ENCODE peak calls at places on chromosomes 2 and 18, in ten cellular contexts. One of them, this sample, is unnamed. For H3K4me1, the result is how much of the 10 kb centered on the place peaks cover.

GRCh38 chr2:103959174-103960125 is 894.5 kb upstream of the POU3F3 start:
- DNase-seq in A549: peak
- DNase-seq in heart right ventricle: no peak
- DNase-seq in GM12878: no peak
- DNase-seq in right cardiac atrium: peak
- DNase-seq in A673: peak
- DNase-seq in IMR-90: no peak
- DNase-seq in fibroblast of lung: peak
- DNase-seq in esophagus squamous epithelium: peak
- DNase-seq in mucosa of descending colon: peak
- DNase-seq in this sample: no peak

GRCh38 chr2:219056176-219056895 is 4.4 kb downstream of the IHH start:
- DNase-seq in esophagus squamous epithelium: no peak
- DNase-seq in right cardiac atrium: no peak
- DNase-seq in GM12878: no peak
- DNase-seq in A549: no peak
- DNase-seq in IMR-90: no peak
- DNase-seq in fibroblast of lung: no peak
- DNase-seq in mucosa of descending colon: no peak
- DNase-seq in heart right ventricle: no peak
- DNase-seq in A673: no peak
- DNase-seq in this sample: no peak

GRCh38 chr2:145546091-145546490 is 1026.2 kb upstream of the ZEB2 start:
- DNase-seq in A673: peak
- DNase-seq in GM12878: no peak
- DNase-seq in esophagus squamous epithelium: no peak
- DNase-seq in mucosa of descending colon: peak
- DNase-seq in heart right ventricle: no peak
- DNase-seq in A549: no peak
- DNase-seq in IMR-90: peak
- DNase-seq in right cardiac atrium: no peak
- DNase-seq in fibroblast of lung: peak
- DNase-seq in this sample: no peak

GRCh38 chr18:1361931-1362330 is 457.3 kb downstream of the ADCYAP1 start:
- DNase-seq in IMR-90: no peak
- DNase-seq in right cardiac atrium: no peak
- DNase-seq in heart right ventricle: no peak
- DNase-seq in A549: no peak
- DNase-seq in A673: no peak
- DNase-seq in mucosa of descending colon: no peak
- DNase-seq in fibroblast of lung: no peak
- DNase-seq in esophagus squamous epithelium: no peak
- DNase-seq in GM12878: no peak
- DNase-seq in this sample: no peak

GRCh38 chr18:32566960-32567359 is 96.3 kb upstream of the GAREM1 start:
- DNase-seq in GM12878: no peak
- DNase-seq in fibroblast of lung: no peak
- DNase-seq in esophagus squamous epithelium: no peak
- DNase-seq in right cardiac atrium: no peak
- DNase-seq in IMR-90: no peak
- DNase-seq in mucosa of descending colon: no peak
- DNase-seq in A673: no peak
- DNase-seq in heart right ventricle: no peak
- DNase-seq in A549: no peak
- DNase-seq in this sample: no peak

GRCh38 chr18:23237524-23238151 is 102.4 kb downstream of the CABLES1 start:
- DNase-seq in right cardiac atrium: peak
- DNase-seq in mucosa of descending colon: peak
- DNase-seq in A673: no peak
- DNase-seq in fibroblast of lung: peak
- DNase-seq in GM12878: peak
- DNase-seq in IMR-90: peak
- DNase-seq in A549: no peak
- DNase-seq in esophagus squamous epithelium: no peak
- DNase-seq in heart right ventricle: peak
- DNase-seq in this sample: peak

GRCh38 chr2:64625352-64626145 is 28.2 kb downstream of the SERTAD2 start:
- DNase-seq in IMR-90: no peak
- DNase-seq in A673: no peak
- DNase-seq in heart right ventricle: no peak
- DNase-seq in esophagus squamous epithelium: no peak
- DNase-seq in fibroblast of lung: no peak
- DNase-seq in mucosa of descending colon: no peak
- DNase-seq in right cardiac atrium: no peak
- DNase-seq in GM12878: no peak
- DNase-seq in A549: no peak
- DNase-seq in this sample: no peak

GRCh38 chr18:31721596-31721995 is 37.2 kb upstream of the B4GALT6 start:
- DNase-seq in mucosa of descending colon: no peak
- DNase-seq in esophagus squamous epithelium: no peak
- DNase-seq in A549: no peak
- DNase-seq in A673: no peak
- DNase-seq in heart right ventricle: no peak
- DNase-seq in IMR-90: no peak
- DNase-seq in right cardiac atrium: no peak
- DNase-seq in GM12878: no peak
- DNase-seq in fibroblast of lung: peak
- DNase-seq in this sample: no peak

GRCh38 chr2:30927561-30928075 is 120.4 kb upstream of the CAPN13 start:
- DNase-seq in mucosa of descending colon: no peak
- DNase-seq in heart right ventricle: no peak
- DNase-seq in fibroblast of lung: no peak
- DNase-seq in right cardiac atrium: no peak
- DNase-seq in IMR-90: no peak
- DNase-seq in A549: no peak
- DNase-seq in GM12878: no peak
- DNase-seq in esophagus squamous epithelium: no peak
- DNase-seq in A673: no peak
- DNase-seq in this sample: no peak

DNA sequence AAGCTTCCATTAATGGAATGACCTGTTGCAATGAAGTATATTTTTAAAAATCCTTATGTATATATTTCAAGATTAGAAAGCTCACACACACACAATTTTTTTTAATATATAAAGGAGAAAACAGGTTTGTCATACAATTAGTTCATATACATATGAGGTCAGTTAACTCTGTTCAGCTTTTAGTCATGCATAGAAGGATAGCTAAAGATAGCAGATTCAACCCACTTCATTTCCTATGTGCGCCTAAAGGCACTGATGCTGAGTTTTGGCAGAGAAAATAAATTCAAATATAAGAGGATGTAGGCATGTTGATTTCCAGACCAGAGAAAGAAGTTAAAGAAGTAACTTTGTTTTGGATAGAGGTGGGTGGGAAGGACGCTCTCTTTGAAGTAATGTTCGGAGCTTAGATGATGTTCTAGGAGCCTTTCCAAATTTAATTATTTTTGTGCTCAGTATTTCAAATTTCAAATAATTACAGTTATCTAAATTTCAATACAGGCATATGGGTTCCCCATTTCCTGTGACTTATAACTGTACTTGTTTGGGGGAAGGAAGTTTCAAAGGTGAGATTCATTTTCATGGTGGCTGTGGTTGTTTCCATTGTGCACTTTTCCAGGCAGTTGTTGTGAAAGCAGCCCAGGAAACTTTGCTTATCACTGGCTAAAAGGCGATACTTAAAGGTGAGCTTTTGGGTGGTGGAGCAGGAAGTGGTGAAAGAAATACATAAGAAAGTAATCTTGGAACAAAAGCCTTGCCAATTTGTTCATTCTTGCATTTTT is 523.4 kb upstream of the FANCL start:
- DNase-seq in fibroblast of lung: no peak
- DNase-seq in A549: no peak
- DNase-seq in mucosa of descending colon: no peak
- DNase-seq in GM12878: no peak
- DNase-seq in heart right ventricle: no peak
- DNase-seq in A673: no peak
- DNase-seq in esophagus squamous epithelium: no peak
- DNase-seq in IMR-90: no peak
- DNase-seq in right cardiac atrium: no peak
- DNase-seq in this sample: no peak
- H3K4me1 ChIP-seq in fibroblast of lung: under half
- H3K4me1 ChIP-seq in A549: under half
- H3K4me1 ChIP-seq in mucosa of descending colon: under half
- H3K4me1 ChIP-seq in GM12878: under half
- H3K4me1 ChIP-seq in heart right ventricle: under half
- H3K4me1 ChIP-seq in A673: under half
- H3K4me1 ChIP-seq in esophagus squamous epithelium: under half
- H3K4me1 ChIP-seq in IMR-90: under half
- H3K4me1 ChIP-seq in right cardiac atrium: under half
- H3K4me1 ChIP-seq in this sample: under half

DNA sequence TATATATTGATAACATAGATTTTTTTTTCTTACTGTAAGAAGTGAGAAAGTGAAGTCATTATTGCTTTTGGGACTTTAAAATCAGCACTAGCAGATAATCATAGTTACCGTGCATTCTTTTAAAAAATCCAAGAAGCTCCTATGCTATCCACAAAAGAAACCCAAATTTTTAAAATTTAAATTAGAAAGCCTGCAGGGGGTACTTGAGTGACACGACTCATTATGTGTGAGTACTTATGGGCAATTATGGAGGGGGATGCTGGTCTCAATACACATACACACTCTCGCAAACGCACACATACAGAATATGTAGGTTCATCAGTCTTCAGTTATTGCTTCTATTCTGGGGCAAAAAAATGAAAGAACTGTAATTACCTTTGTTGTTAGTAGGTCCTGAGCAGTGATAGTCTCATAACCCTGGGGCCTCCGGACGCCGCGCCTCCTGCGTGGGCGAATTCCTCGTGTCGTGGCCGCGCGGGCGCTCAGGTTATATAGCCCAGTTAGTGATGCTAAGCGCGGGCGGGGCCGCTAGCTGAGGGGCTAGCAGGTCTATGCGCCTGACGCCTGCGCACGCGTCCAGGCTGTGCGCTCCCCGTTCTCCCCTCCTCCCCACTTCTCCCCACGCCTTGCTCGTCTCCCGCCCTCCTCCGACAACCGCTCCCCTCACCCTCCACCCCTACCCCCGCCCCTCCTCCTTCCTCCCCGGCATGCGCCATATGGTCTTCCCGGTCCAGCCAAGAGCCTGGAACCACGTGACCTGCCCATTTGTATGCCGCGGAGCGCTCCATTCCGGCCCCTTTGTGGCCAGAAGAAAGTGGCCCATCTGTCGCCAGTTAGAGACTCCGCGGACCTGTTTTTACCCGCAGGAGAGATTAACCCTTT is at the start of gene NEUROD1:
- DNase-seq in A549: no peak
- DNase-seq in fibroblast of lung: no peak
- DNase-seq in GM12878: no peak
- DNase-seq in IMR-90: no peak
- DNase-seq in right cardiac atrium: no peak
- DNase-seq in heart right ventricle: no peak
- DNase-seq in mucosa of descending colon: no peak
- DNase-seq in esophagus squamous epithelium: no peak
- DNase-seq in A673: peak
- DNase-seq in this sample: no peak
- H3K4me3 ChIP-seq in A549: peak
- H3K4me3 ChIP-seq in fibroblast of lung: peak
- H3K4me3 ChIP-seq in GM12878: peak
- H3K4me3 ChIP-seq in IMR-90: no peak
- H3K4me3 ChIP-seq in right cardiac atrium: no peak
- H3K4me3 ChIP-seq in heart right ventricle: no peak
- H3K4me3 ChIP-seq in mucosa of descending colon: no peak
- H3K4me3 ChIP-seq in esophagus squamous epithelium: no peak
- H3K4me3 ChIP-seq in A673: peak
- H3K4me3 ChIP-seq in this sample: no peak

GRCh38 chr2:220224711-220225519 is 597.5 kb downstream of the SLC4A3 start:
- DNase-seq in IMR-90: peak
- DNase-seq in esophagus squamous epithelium: no peak
- DNase-seq in A673: peak
- DNase-seq in right cardiac atrium: no peak
- DNase-seq in fibroblast of lung: peak
- DNase-seq in heart right ventricle: no peak
- DNase-seq in GM12878: no peak
- DNase-seq in A549: no peak
- DNase-seq in mucosa of descending colon: no peak
- DNase-seq in this sample: no peak
- H3K4me1 ChIP-seq in IMR-90: under half
- H3K4me1 ChIP-seq in esophagus squamous epithelium: under half
- H3K4me1 ChIP-seq in A673: under half
- H3K4me1 ChIP-seq in right cardiac atrium: under half
- H3K4me1 ChIP-seq in fibroblast of lung: under half
- H3K4me1 ChIP-seq in heart right ventricle: under half
- H3K4me1 ChIP-seq in GM12878: under half
- H3K4me1 ChIP-seq in A549: half or more
- H3K4me1 ChIP-seq in mucosa of descending colon: under half
- H3K4me1 ChIP-seq in this sample: under half

DNA sequence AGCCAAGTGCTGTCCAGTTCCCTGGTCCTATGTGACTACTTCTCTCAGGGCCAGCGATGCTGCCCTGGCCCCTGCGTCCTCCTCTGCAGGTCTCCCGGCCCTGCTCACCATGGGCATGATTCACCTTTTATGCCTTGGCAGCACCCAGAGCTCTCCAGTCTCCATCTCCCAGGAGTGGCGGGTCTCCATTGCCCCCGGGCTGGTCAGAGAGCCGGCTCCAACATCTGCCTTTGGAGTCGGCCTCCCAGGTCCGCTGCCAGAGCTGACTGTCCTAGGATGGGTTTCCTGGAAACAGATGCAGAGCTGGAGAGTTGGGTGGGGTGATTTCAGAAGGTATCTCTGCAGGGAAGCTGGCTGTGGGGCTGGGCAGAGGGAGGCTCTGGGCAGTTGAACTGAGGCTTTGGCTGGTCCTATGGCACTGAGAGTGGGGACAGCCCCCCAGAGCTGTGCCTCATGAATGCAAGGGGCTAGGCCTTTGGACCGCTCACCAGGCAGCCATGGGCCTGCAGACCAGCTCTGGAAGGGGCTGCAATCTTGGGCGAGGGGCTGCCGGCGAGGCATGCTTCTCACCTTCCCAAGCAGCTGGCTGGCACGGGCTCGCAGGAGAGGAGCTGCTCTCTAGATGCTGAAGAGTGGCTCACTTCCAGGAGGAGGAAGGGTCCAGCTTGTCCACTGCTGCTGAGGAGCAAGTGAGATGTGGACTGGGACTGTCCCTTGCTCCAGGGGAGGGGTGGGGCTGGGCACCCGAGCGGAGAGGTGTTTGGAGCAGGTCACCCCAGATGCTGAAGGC is 59.8 kb upstream of the HS6ST1 start:
- DNase-seq in heart right ventricle: no peak
- DNase-seq in mucosa of descending colon: no peak
- DNase-seq in fibroblast of lung: no peak
- DNase-seq in right cardiac atrium: no peak
- DNase-seq in GM12878: no peak
- DNase-seq in esophagus squamous epithelium: no peak
- DNase-seq in A549: no peak
- DNase-seq in A673: no peak
- DNase-seq in IMR-90: no peak
- DNase-seq in this sample: peak
- H3K4me3 ChIP-seq in heart right ventricle: no peak
- H3K4me3 ChIP-seq in mucosa of descending colon: no peak
- H3K4me3 ChIP-seq in fibroblast of lung: no peak
- H3K4me3 ChIP-seq in right cardiac atrium: no peak
- H3K4me3 ChIP-seq in GM12878: no peak
- H3K4me3 ChIP-seq in esophagus squamous epithelium: no peak
- H3K4me3 ChIP-seq in A549: no peak
- H3K4me3 ChIP-seq in A673: no peak
- H3K4me3 ChIP-seq in IMR-90: no peak
- H3K4me3 ChIP-seq in this sample: no peak